ENCODE peak calls at places on chromosomes 13 and 19, in four cellular contexts. T is K562, W is WTC11, V is H1. M is an unnamed sample.
A peak's percentile ranks its signal among the peaks of the same experiment; 100 is the strongest.

GRCh38 chr19:17107546-17108452 is 32.2 kb downstream of the MYO9B start:
- DNase-seq in W (no peak), T (no peak), V (no peak), M (peak; percentile 57)

GRCh38 chr13:23991119-23991518 is 93.8 kb upstream of the C1QTNF9B start:
- DNase-seq in W (no peak), T (no peak), V (no peak), M (no peak)

GRCh38 chr13:99985243-99985874 is 3.8 kb downstream of the ZIC2 start:
- DNase-seq in V (no peak), W (peak; percentile 69), T (no peak), M (no peak)

GRCh38 chr13:101512650-101513049 is 60.2 kb downstream of the ITGBL1 start:
- DNase-seq in T (no peak), W (no peak), V (no peak), M (no peak)

GRCh38 chr13:77345150-77345780 is 18.4 kb upstream of the MYCBP2 start:
- DNase-seq in T (no peak), W (no peak), V (no peak), M (no peak)

GRCh38 chr19:18433039-18433691 is 4.8 kb downstream of the ISYNA1 start:
- DNase-seq in T (peak; percentile 59), V (no peak), W (peak; percentile 69), M (peak; percentile 75)

GRCh38 chr13:84265365-84265764 is 383.1 kb upstream of the SLITRK1 start:
- DNase-seq in W (no peak), T (no peak), V (no peak), M (no peak)

GRCh38 chr19:3570619-3571018 is 2.1 kb upstream of the HMG20B start:
- DNase-seq in W (no peak), V (no peak), T (no peak), M (no peak)

GRCh38 chr19:2602391-2603181 is 99.9 kb downstream of the GNG7 start:
- DNase-seq in T (no peak), W (peak; percentile 72), V (no peak), M (peak; percentile 87)

GRCh38 chr13:36310417-36311108 is 12.9 kb upstream of the CCDC169 start:
- DNase-seq in T (peak; percentile 5), V (no peak), W (no peak), M (no peak)

GRCh38 chr19:19021115-19021514 is 12.2 kb downstream of the SUGP2 start:
- DNase-seq in T (no peak), W (no peak), V (no peak), M (no peak)

GRCh38 chr19:2221250-2221831 is 14.8 kb downstream of the PLEKHJ1 start:
- DNase-seq in T (no peak), V (no peak), W (no peak), M (peak; percentile 75)

DNA sequence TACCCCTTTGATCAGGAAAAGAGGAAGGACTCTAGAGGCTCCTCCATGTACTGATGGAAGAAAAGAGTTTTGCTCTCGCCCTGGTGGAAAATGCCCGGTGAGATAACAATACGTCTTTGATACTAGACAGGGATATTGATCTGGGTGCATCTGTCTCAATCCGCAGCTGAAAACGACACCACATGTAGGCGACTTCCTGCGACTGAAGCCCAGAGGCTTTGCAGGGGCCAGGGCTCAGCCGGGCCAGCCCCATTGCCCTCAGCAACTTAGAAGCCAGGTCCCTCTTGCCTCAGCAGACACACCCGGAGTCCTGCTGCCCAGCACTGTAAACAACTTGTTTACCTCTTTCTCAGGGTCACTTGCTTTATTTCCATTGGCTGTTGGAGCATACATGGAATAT is 409.4 kb downstream of the IRS2 start:
- DNase-seq in V (no peak), T (no peak), W (no peak), M (peak; percentile 35)
- TF ChIP-seq TEAD4 in V (no peak), T (no peak), W (no peak), M (no peak)

GRCh38 chr13:96503481-96503880 is 413.6 kb downstream of the HS6ST3 start:
- DNase-seq in W (no peak), T (peak; percentile 8), V (no peak), M (no peak)
- TF ChIP-seq TEAD4 in W (no peak), T (no peak), V (no peak), M (no peak)

GRCh38 chr13:51148223-51148951 is 37.3 kb upstream of the C13orf42 start:
- DNase-seq in T (no peak), V (peak; percentile 87), W (peak; percentile 62), M (peak; percentile 27)
- TF ChIP-seq TEAD4 in T (no peak), V (no peak), W (no peak), M (no peak)

DNA sequence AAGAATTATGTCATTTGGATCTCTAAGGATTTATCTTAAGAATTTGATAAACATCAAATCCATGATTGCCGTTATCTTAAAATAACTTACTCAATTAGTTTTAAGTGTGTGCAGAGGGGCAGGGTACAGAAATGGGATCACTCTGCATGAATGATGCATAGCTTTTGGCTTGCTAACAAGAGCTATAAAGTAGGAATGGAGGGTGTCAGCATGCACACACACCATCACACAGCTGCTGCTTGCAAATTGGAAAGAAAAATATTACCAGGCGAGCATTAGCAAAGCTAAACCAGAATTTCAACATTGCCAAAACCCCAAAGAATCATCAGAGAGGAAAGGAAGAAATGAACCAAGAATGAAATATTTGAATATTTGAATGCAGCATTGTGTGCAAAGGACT is 580.6 kb downstream of the LMO7 start:
- DNase-seq in T (no peak), W (no peak), V (no peak), M (no peak)
- TF ChIP-seq TEAD4 in T (no peak), W (no peak), V (no peak), M (no peak)

GRCh38 chr13:110620596-110620995 is 5.3 kb downstream of the NAXD start:
- DNase-seq in T (no peak), V (no peak), W (no peak), M (no peak)
- TF ChIP-seq TEAD4 in T (no peak), V (no peak), W (no peak), M (no peak)